ENCODE peak calls at places on chromosomes 2 and 18, in seven cellular contexts. J, B, Y, N, T, O and A are unnamed samples.

GRCh38 chr18:3973191-3973590 is 481.9 kb downstream of the DLGAP1 start:
- DNase-seq in T (no peak), O (no peak), J (no peak), B (no peak), N (no peak), Y (no peak), A (no peak)

GRCh38 chr2:218448934-218449333 is 30.0 kb downstream of the VIL1 start:
- DNase-seq in Y (no peak), B (no peak), O (peak), J (peak), T (no peak), N (no peak), A (no peak)

GRCh38 chr2:217429981-217430500 is 570.2 kb upstream of the TNP1 start:
- DNase-seq in T (no peak), O (no peak), J (no peak), Y (no peak), B (no peak), N (no peak), A (no peak)

GRCh38 chr2:88580088-88580487 is 47.2 kb downstream of the EIF2AK3 start:
- DNase-seq in N (no peak), Y (no peak), B (no peak), J (no peak), O (no peak), T (no peak), A (no peak)

GRCh38 chr2:151156431-151156830 is 105.2 kb downstream of the RBM43 start:
- DNase-seq in J (no peak), T (no peak), O (no peak), Y (no peak), N (no peak), B (no peak), A (no peak)

GRCh38 chr18:3597159-3597977 is 147.4 kb downstream of the TGIF1 start:
- DNase-seq in T (no peak), J (no peak), O (no peak), B (no peak), N (no peak), Y (no peak), A (no peak)

GRCh38 chr2:200862532-200863000 is 1.9 kb downstream of the CLK1 start:
- DNase-seq in T (no peak), B (no peak), N (no peak), O (peak), J (peak), Y (peak), A (no peak)

GRCh38 chr2:8803658-8804379 is 33.6 kb downstream of the KIDINS220 start:
- DNase-seq in Y (no peak), N (no peak), B (no peak), T (no peak), J (peak), O (peak), A (no peak)

GRCh38 chr2:238187618-238188548 is 15.6 kb downstream of the ILKAP start:
- DNase-seq in J (no peak), T (no peak), B (no peak), O (no peak), N (no peak), Y (no peak), A (no peak)

GRCh38 chr2:15225131-15225530 is 336.0 kb downstream of the NBAS start:
- DNase-seq in T (no peak), N (no peak), O (no peak), Y (no peak), B (no peak), J (no peak), A (no peak)

GRCh38 chr2:15218423-15219086 is 342.6 kb downstream of the NBAS start:
- DNase-seq in J (no peak), N (no peak), T (no peak), B (no peak), Y (no peak), O (no peak), A (no peak)

GRCh38 chr2:15220618-15221017 is 340.5 kb downstream of the NBAS start:
- DNase-seq in J (no peak), N (no peak), Y (no peak), B (no peak), T (no peak), O (no peak), A (no peak)

GRCh38 chr2:15222856-15223255 is 338.3 kb downstream of the NBAS start:
- DNase-seq in N (no peak), T (no peak), J (no peak), B (no peak), Y (no peak), O (no peak), A (no peak)

DNA sequence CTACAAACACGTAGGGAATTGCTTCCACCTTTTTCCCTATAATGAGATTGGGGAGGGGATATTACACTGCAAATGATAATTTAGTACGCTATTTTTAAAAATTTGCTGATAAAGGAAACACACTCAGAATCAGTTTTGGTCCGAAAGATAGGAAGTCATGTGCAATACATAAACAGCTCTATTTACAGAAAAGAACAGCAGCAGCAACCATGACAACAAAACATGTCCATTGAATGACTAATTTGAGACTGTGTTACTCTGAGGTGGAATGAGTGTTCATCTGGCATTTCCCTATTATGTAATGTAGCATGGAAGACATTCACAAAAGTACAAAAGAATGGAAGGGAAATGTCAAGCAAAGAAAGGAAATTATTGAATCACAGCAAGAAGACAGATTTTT is 337.2 kb downstream of the NBAS start:
- DNase-seq in Y (no peak), N (no peak), J (peak), O (no peak), T (no peak), B (no peak), A (no peak)
- H3K27ac ChIP-seq in Y (no peak), N (no peak), J (no peak), O (no peak), T (no peak), B (no peak), A (no peak)

GRCh38 chr2:71226391-71226964 is 425 bp downstream of the PAIP2B start:
- DNase-seq in Y (peak), J (no peak), B (peak), N (no peak), O (peak), T (peak), A (peak)
- TF ChIP-seq EP300 in Y (no peak), J (no peak), B (no peak), N (no peak), O (no peak), T (no peak), A (no peak)

GRCh38 chr2:235855011-235855410 is 313.2 kb downstream of the GBX2 start:
- DNase-seq in T (no peak), B (no peak), Y (no peak), J (no peak), N (no peak), O (no peak), A (no peak)
- H3K27ac ChIP-seq in T (no peak), B (no peak), Y (no peak), J (no peak), N (no peak), O (no peak), A (no peak)

DNA sequence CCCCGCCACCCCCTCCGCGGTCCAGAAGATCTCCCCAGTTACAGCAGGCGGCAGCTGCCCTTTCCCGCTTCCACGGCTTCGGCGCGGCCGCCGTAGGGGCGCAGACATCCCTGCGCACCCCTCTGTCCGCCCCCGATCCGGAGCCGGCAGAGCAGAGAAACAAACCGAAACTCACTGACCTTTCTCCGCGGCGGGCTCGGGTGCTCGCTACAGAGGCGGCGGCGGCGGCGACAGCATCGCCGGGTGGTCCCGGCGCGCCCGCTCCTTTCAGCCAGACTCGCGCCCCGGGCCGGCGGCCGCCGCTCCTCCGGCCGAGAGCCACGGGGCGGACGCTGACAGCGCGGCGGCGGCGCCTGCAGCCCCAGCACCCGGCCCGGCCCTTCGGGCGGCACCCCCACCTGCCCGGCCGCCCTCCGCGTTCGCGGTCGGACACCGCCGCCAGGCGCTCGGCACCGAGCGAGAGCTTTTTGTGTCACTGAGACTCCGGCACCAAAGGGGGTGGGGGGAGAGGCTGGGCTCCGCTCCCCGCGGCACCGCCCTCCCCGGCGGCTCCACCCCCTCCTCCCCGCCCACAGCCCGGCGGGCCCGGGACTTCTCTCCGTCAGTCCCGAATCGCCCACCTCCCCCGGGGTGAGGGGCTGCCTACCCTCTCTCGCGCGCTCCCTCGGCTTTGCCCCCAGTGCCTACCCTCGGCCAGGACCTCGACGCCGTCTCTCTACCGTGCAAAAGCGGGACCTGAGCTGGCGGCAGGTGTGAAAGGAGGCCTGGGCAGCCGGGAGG is 1.4 kb upstream of the RNF152 start:
- DNase-seq in T (peak), B (peak), N (peak), J (peak), O (peak), Y (peak), A (peak)
- TF ChIP-seq EP300 in T (no peak), B (no peak), N (no peak), J (no peak), O (no peak), Y (no peak), A (peak)

DNA sequence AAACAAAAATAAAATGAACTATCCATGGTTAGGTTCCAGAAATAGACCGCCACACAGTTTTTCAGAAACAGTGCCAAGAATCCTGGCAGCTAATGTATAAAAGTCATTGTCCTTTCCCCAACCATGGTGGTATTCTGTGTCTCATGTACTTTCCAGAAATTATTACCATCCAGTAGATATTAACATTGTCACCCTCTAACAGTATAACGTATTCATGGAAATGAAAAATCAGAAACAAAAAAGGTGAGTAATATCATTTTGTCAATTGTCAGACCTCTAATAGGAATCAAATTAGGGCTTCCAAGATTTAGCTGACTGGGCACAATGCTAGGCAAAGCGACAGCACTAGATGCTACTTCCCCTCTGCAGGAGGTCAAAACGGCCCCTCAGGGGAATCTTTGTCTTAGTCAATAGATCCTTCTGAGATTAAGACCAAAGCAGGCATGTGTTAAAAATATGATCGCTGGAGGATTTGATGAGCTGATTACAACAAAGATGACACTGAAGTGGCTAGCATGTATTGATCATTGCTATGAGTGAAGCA is 54.3 kb upstream of the ZNF397 start:
- DNase-seq in N (no peak), Y (no peak), T (no peak), O (no peak), B (no peak), J (no peak), A (no peak)
- H3K27ac ChIP-seq in N (no peak), Y (no peak), T (no peak), O (no peak), B (no peak), J (no peak), A (no peak)